ENCODE peak calls at places on chromosomes 4 and X, in nine cellular contexts. One of them, this sample, is unnamed.

GRCh38 chr4:74546020-74546419 is 101.1 kb downstream of the AREG start:
- DNase-seq in hypothalamus: no peak
- DNase-seq in esophagus squamous epithelium: no peak
- DNase-seq in Daoy: peak
- DNase-seq in IMR-90: no peak
- DNase-seq in heart left ventricle: no peak
- DNase-seq in AG09319: no peak
- DNase-seq in T-helper 2 cell treated with Interferon-gamma antibody and Interleukin-4, amounts not matched to agents 5 μg/mL and 100 μg/mL, for 36 hours: no peak
- DNase-seq in AG09309: no peak
- DNase-seq in this sample: no peak

GRCh38 chr4:86685401-86685800 is 91.3 kb downstream of the PTPN13 start:
- DNase-seq in IMR-90: peak
- DNase-seq in esophagus squamous epithelium: no peak
- DNase-seq in Daoy: no peak
- DNase-seq in T-helper 2 cell treated with Interferon-gamma antibody and Interleukin-4, amounts not matched to agents 5 μg/mL and 100 μg/mL, for 36 hours: no peak
- DNase-seq in heart left ventricle: no peak
- DNase-seq in AG09309: peak
- DNase-seq in hypothalamus: no peak
- DNase-seq in AG09319: peak
- DNase-seq in this sample: no peak

GRCh38 chrX:25191403-25191802 is 175.6 kb upstream of the ARX start:
- DNase-seq in AG09309: no peak
- DNase-seq in hypothalamus: no peak
- DNase-seq in heart left ventricle: no peak
- DNase-seq in T-helper 2 cell treated with Interferon-gamma antibody and Interleukin-4, amounts not matched to agents 5 μg/mL and 100 μg/mL, for 36 hours: no peak
- DNase-seq in AG09319: no peak
- DNase-seq in esophagus squamous epithelium: no peak
- DNase-seq in Daoy: no peak
- DNase-seq in IMR-90: no peak
- DNase-seq in this sample: no peak

GRCh38 chr4:129336457-129336856 is 240.5 kb downstream of the C4orf33 start:
- DNase-seq in Daoy: no peak
- DNase-seq in hypothalamus: no peak
- DNase-seq in esophagus squamous epithelium: no peak
- DNase-seq in T-helper 2 cell treated with Interferon-gamma antibody and Interleukin-4, amounts not matched to agents 5 μg/mL and 100 μg/mL, for 36 hours: no peak
- DNase-seq in heart left ventricle: no peak
- DNase-seq in IMR-90: no peak
- DNase-seq in AG09309: no peak
- DNase-seq in AG09319: no peak
- DNase-seq in this sample: no peak

GRCh38 chrX:103360092-103360491 is 3.8 kb downstream of the TCEAL9 start:
- DNase-seq in AG09309: no peak
- DNase-seq in T-helper 2 cell treated with Interferon-gamma antibody and Interleukin-4, amounts not matched to agents 5 μg/mL and 100 μg/mL, for 36 hours: no peak
- DNase-seq in Daoy: no peak
- DNase-seq in esophagus squamous epithelium: no peak
- DNase-seq in heart left ventricle: no peak
- DNase-seq in hypothalamus: no peak
- DNase-seq in IMR-90: no peak
- DNase-seq in AG09319: no peak
- DNase-seq in this sample: no peak

GRCh38 chr4:68708566-68708965 is 38.1 kb upstream of the UGT2B15 start:
- DNase-seq in T-helper 2 cell treated with Interferon-gamma antibody and Interleukin-4, amounts not matched to agents 5 μg/mL and 100 μg/mL, for 36 hours: no peak
- DNase-seq in esophagus squamous epithelium: no peak
- DNase-seq in heart left ventricle: no peak
- DNase-seq in hypothalamus: no peak
- DNase-seq in AG09309: no peak
- DNase-seq in AG09319: no peak
- DNase-seq in IMR-90: no peak
- DNase-seq in Daoy: no peak
- DNase-seq in this sample: no peak

GRCh38 chrX:81411517-81411916 is 209.6 kb downstream of the SH3BGRL start:
- DNase-seq in T-helper 2 cell treated with Interferon-gamma antibody and Interleukin-4, amounts not matched to agents 5 μg/mL and 100 μg/mL, for 36 hours: no peak
- DNase-seq in Daoy: no peak
- DNase-seq in AG09309: no peak
- DNase-seq in AG09319: no peak
- DNase-seq in IMR-90: no peak
- DNase-seq in hypothalamus: no peak
- DNase-seq in esophagus squamous epithelium: no peak
- DNase-seq in heart left ventricle: no peak
- DNase-seq in this sample: no peak

GRCh38 chr4:28176942-28177341 is 1316.3 kb downstream of the STIM2 start:
- DNase-seq in T-helper 2 cell treated with Interferon-gamma antibody and Interleukin-4, amounts not matched to agents 5 μg/mL and 100 μg/mL, for 36 hours: no peak
- DNase-seq in IMR-90: no peak
- DNase-seq in heart left ventricle: no peak
- DNase-seq in esophagus squamous epithelium: no peak
- DNase-seq in AG09319: no peak
- DNase-seq in hypothalamus: no peak
- DNase-seq in Daoy: no peak
- DNase-seq in AG09309: no peak
- DNase-seq in this sample: no peak

GRCh38 chr4:94256833-94257232 is 49.2 kb downstream of the SMARCAD1 start:
- DNase-seq in AG09319: no peak
- DNase-seq in IMR-90: peak
- DNase-seq in T-helper 2 cell treated with Interferon-gamma antibody and Interleukin-4, amounts not matched to agents 5 μg/mL and 100 μg/mL, for 36 hours: no peak
- DNase-seq in esophagus squamous epithelium: no peak
- DNase-seq in heart left ventricle: no peak
- DNase-seq in hypothalamus: no peak
- DNase-seq in Daoy: no peak
- DNase-seq in AG09309: no peak
- DNase-seq in this sample: no peak

GRCh38 chr4:8118531-8118930 is 40.1 kb downstream of the ABLIM2 start:
- DNase-seq in AG09319: no peak
- DNase-seq in Daoy: no peak
- DNase-seq in IMR-90: no peak
- DNase-seq in esophagus squamous epithelium: no peak
- DNase-seq in heart left ventricle: no peak
- DNase-seq in hypothalamus: no peak
- DNase-seq in T-helper 2 cell treated with Interferon-gamma antibody and Interleukin-4, amounts not matched to agents 5 μg/mL and 100 μg/mL, for 36 hours: no peak
- DNase-seq in AG09309: no peak
- DNase-seq in this sample: no peak

GRCh38 chr4:98284640-98285046 is 23.5 kb downstream of the RAP1GDS1 start:
- DNase-seq in heart left ventricle: no peak
- DNase-seq in T-helper 2 cell treated with Interferon-gamma antibody and Interleukin-4, amounts not matched to agents 5 μg/mL and 100 μg/mL, for 36 hours: no peak
- DNase-seq in hypothalamus: no peak
- DNase-seq in AG09319: no peak
- DNase-seq in Daoy: no peak
- DNase-seq in IMR-90: peak
- DNase-seq in esophagus squamous epithelium: no peak
- DNase-seq in AG09309: no peak
- DNase-seq in this sample: no peak